ENCODE peak calls at places on chromosomes 1 and 21, in ten cellular contexts. D is colonic mucosa; V is CD8-positive, alpha-beta T cell; F is thoracic aorta; U is B cell; W is BJ; E is endodermal cell; P is AG09319; R is epithelial cell of proximal tubule; H is sigmoid colon. I is an unnamed sample.

GRCh38 chr1:164774819-164775654 is 216.1 kb downstream of the PBX1 start:
- DNase-seq in D (peak), V (no peak), F (no peak), U (no peak), W (no peak), E (peak), P (no peak), R (no peak), H (no peak), I (no peak)

GRCh38 chr1:147745271-147745670 is 15.1 kb downstream of the GJA5 start:
- DNase-seq in D (no peak), V (no peak), F (no peak), U (no peak), W (no peak), E (no peak), P (no peak), R (no peak), H (no peak), I (no peak)

GRCh38 chr1:118773656-118774055 is 214.5 kb downstream of the TBX15 start:
- DNase-seq in D (no peak), V (no peak), F (no peak), U (no peak), W (no peak), E (no peak), P (no peak), R (no peak), H (no peak), I (no peak)

GRCh38 chr1:37734629-37735591 is 30.0 kb downstream of the EPHA10 start:
- DNase-seq in D (peak), V (no peak), F (no peak), U (no peak), W (no peak), E (peak), P (no peak), R (no peak), H (no peak), I (no peak)

GRCh38 chr1:169015464-169015863 is 91.0 kb upstream of the ATP1B1 start:
- DNase-seq in D (no peak), V (no peak), F (no peak), U (no peak), W (no peak), E (no peak), P (no peak), R (no peak), H (no peak), I (no peak)

GRCh38 chr1:8643542-8644536 is 173.6 kb downstream of the RERE start:
- DNase-seq in D (no peak), V (no peak), F (no peak), U (peak), W (no peak), E (no peak), P (no peak), R (no peak), H (no peak), I (no peak)

GRCh38 chr1:171881466-171881865 is 40.2 kb downstream of the DNM3 start:
- DNase-seq in D (peak), V (no peak), F (no peak), U (no peak), W (no peak), E (no peak), P (no peak), R (no peak), H (no peak), I (peak)

GRCh38 chr1:100009458-100009857 is 39.7 kb downstream of the SLC35A3 start:
- DNase-seq in D (no peak), V (no peak), F (no peak), U (no peak), W (peak), E (no peak), P (no peak), R (peak), H (no peak), I (no peak)

GRCh38 chr1:14660795-14661194 is 62.3 kb downstream of the KAZN start:
- DNase-seq in D (no peak), V (no peak), F (no peak), U (no peak), W (no peak), E (no peak), P (no peak), R (no peak), H (peak), I (no peak)

GRCh38 chr21:16186742-16187141 is 457.0 kb downstream of the USP25 start:
- DNase-seq in D (no peak), V (no peak), F (no peak), U (no peak), W (no peak), E (no peak), P (no peak), R (no peak), H (no peak), I (no peak)

GRCh38 chr1:1433804-1434130 is 1.7 kb upstream of the VWA1 start:
- DNase-seq in D (peak), V (no peak), F (no peak), U (no peak), W (no peak), E (peak), P (no peak), R (no peak), H (no peak), I (peak)

GRCh38 chr1:109274533-109275476 is 8.1 kb downstream of the PSRC1 start:
- DNase-seq in D (peak), V (no peak), F (no peak), U (no peak), W (no peak), E (peak), P (no peak), R (no peak), H (peak), I (peak)

GRCh38 chr1:246262281-246262680 is 244.8 kb downstream of the SMYD3 start:
- DNase-seq in D (no peak), V (no peak), F (no peak), U (no peak), W (no peak), E (no peak), P (no peak), R (no peak), H (no peak), I (no peak)

GRCh38 chr21:45258476-45258875 is 29.2 kb downstream of the POFUT2 start:
- DNase-seq in D (peak), V (no peak), F (no peak), U (no peak), W (no peak), E (peak), P (no peak), R (no peak), H (no peak), I (peak)

GRCh38 chr1:228936881-228937280 is 201.6 kb downstream of the RHOU start:
- DNase-seq in D (no peak), V (no peak), F (no peak), U (no peak), W (no peak), E (no peak), P (no peak), R (no peak), H (no peak), I (no peak)

GRCh38 chr21:39055167-39055767 is 128.0 kb downstream of the PSMG1 start:
- DNase-seq in D (no peak), V (no peak), F (no peak), U (no peak), W (no peak), E (no peak), P (no peak), R (no peak), H (no peak), I (no peak)

GRCh38 chr1:234969011-234969441 is 159.6 kb downstream of the TOMM20 start:
- DNase-seq in D (no peak), V (no peak), F (no peak), U (no peak), W (no peak), E (no peak), P (no peak), R (no peak), H (peak), I (no peak)

GRCh38 chr1:93979718-93980319 is 70.6 kb upstream of the GCLM start:
- DNase-seq in D (peak), V (no peak), F (no peak), U (no peak), W (peak), E (peak), P (peak), R (peak), H (peak), I (no peak)

GRCh38 chr1:76866566-76866965 is 714 bp upstream of the ST6GALNAC5 start:
- DNase-seq in D (no peak), V (no peak), F (no peak), U (no peak), W (no peak), E (no peak), P (no peak), R (no peak), H (no peak), I (no peak)

GRCh38 chr1:184953600-184954219 is 20.6 kb downstream of the NIBAN1 start:
- DNase-seq in D (no peak), V (no peak), F (no peak), U (no peak), W (no peak), E (no peak), P (no peak), R (peak), H (no peak), I (no peak)

GRCh38 chr1:117541003-117541402 is 64.8 kb upstream of the TENT5C start:
- DNase-seq in D (no peak), V (no peak), F (no peak), U (no peak), W (no peak), E (no peak), P (no peak), R (no peak), H (no peak), I (no peak)

GRCh38 chr1:61226791-61227567 is 144.6 kb downstream of the NFIA start:
- DNase-seq in D (peak), V (no peak), F (no peak), U (no peak), W (no peak), E (no peak), P (no peak), R (no peak), H (no peak), I (no peak)

GRCh38 chr1:41661428-41662060 is 177.1 kb upstream of the EDN2 start:
- DNase-seq in D (no peak), V (no peak), F (no peak), U (peak), W (no peak), E (peak), P (no peak), R (no peak), H (no peak), I (no peak)

GRCh38 chr1:114079596-114080190 is 74.0 kb downstream of the SYT6 start:
- DNase-seq in D (no peak), V (no peak), F (no peak), U (no peak), W (no peak), E (no peak), P (no peak), R (no peak), H (no peak), I (no peak)

GRCh38 chr1:180976958-180977357 is 45.7 kb downstream of the STX6 start:
- DNase-seq in D (no peak), V (no peak), F (no peak), U (no peak), W (no peak), E (no peak), P (no peak), R (no peak), H (no peak), I (no peak)

GRCh38 chr21:44727757-44728156 is 16.4 kb upstream of the TSPEAR start:
- DNase-seq in D (no peak), V (no peak), F (no peak), U (no peak), W (no peak), E (no peak), P (no peak), R (no peak), H (no peak), I (no peak)

GRCh38 chr1:247212012-247212411 is 40.2 kb upstream of the ZNF124 start:
- DNase-seq in D (no peak), V (no peak), F (no peak), U (no peak), W (no peak), E (no peak), P (no peak), R (peak), H (no peak), I (no peak)

GRCh38 chr21:25360593-25360992 is 246.7 kb downstream of the MRPL39 start:
- DNase-seq in D (no peak), V (no peak), F (no peak), U (no peak), W (no peak), E (no peak), P (no peak), R (no peak), H (no peak), I (no peak)

GRCh38 chr1:158289722-158290570 is at the start of gene CD1C:
- DNase-seq in D (no peak), V (no peak), F (no peak), U (no peak), W (no peak), E (no peak), P (no peak), R (no peak), H (no peak), I (no peak)

GRCh38 chr1:71365451-71365850 is 284.6 kb upstream of the ZRANB2 start:
- DNase-seq in D (no peak), V (no peak), F (no peak), U (no peak), W (no peak), E (no peak), P (no peak), R (no peak), H (no peak), I (no peak)

GRCh38 chr1:247056071-247056470 is 22.5 kb downstream of the ZNF670 start:
- DNase-seq in D (no peak), V (no peak), F (no peak), U (no peak), W (no peak), E (no peak), P (no peak), R (no peak), H (no peak), I (no peak)

GRCh38 chr1:89799495-89799894 is 21.3 kb upstream of the LRRC8D start:
- DNase-seq in D (no peak), V (no peak), F (no peak), U (no peak), W (no peak), E (no peak), P (no peak), R (no peak), H (no peak), I (no peak)

GRCh38 chr1:191498318-191498717 is 659.9 kb upstream of the RGS18 start:
- DNase-seq in D (no peak), V (no peak), F (no peak), U (no peak), W (no peak), E (no peak), P (no peak), R (peak), H (no peak), I (no peak)

GRCh38 chr1:53508991-53509663 is 49.9 kb downstream of the DMRTB1 start:
- DNase-seq in D (no peak), V (no peak), F (no peak), U (no peak), W (no peak), E (no peak), P (no peak), R (peak), H (no peak), I (no peak)

GRCh38 chr1:186985889-186986491 is 157.2 kb downstream of the PLA2G4A start:
- DNase-seq in D (no peak), V (no peak), F (no peak), U (no peak), W (no peak), E (no peak), P (no peak), R (no peak), H (no peak), I (peak)

GRCh38 chr1:180652791-180653190 is 21.0 kb downstream of the XPR1 start:
- DNase-seq in D (no peak), V (no peak), F (no peak), U (no peak), W (no peak), E (no peak), P (no peak), R (no peak), H (no peak), I (no peak)

GRCh38 chr1:93629101-93630059 is 52.3 kb downstream of the BCAR3 start:
- DNase-seq in D (peak), V (peak), F (no peak), U (peak), W (no peak), E (no peak), P (no peak), R (no peak), H (no peak), I (peak)

GRCh38 chr1:65020774-65021173 is 54.4 kb upstream of the JAK1 start:
- DNase-seq in D (no peak), V (no peak), F (no peak), U (no peak), W (no peak), E (no peak), P (no peak), R (no peak), H (no peak), I (no peak)

GRCh38 chr1:227541129-227541528 is 22.2 kb upstream of the ZNF678 start:
- DNase-seq in D (no peak), V (no peak), F (no peak), U (no peak), W (no peak), E (no peak), P (no peak), R (no peak), H (no peak), I (no peak)

GRCh38 chr1:2053784-2054376 is 3.7 kb downstream of the PRKCZ start:
- DNase-seq in D (no peak), V (no peak), F (no peak), U (no peak), W (no peak), E (no peak), P (no peak), R (no peak), H (no peak), I (no peak)

DNA sequence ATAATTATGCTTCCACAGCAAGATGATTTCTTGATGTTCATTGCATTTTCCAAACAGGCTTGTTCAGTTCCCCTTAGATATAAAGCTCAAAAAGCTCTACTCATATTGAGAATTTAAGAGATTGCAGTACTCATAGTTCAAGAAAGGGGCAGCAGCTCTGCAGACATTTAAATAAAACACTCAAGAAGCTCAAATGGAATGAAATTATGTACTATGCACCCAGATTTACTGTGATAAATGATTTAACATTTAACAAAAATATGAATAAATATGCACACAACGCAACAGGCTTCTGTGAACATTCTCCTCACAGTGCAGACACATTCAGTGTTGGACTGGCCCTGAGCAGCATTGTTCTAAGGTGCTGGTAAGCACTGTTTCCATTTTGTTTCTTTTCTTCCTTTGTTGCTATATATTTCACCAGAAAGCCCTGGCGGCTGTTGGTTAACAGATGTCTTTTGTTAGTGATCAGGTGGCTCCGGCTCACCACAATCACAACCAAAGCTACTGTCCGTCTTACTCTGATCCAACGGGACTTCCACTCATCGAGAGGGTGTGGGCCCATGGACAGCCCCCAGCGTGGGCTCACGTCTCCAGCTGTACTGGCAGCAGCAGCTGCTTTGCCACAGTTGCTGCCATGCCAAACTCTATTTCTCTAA is 1440.3 kb downstream of the NCAM2 start:
- DNase-seq in D (no peak), V (no peak), F (no peak), U (no peak), W (no peak), E (no peak), P (no peak), R (no peak), H (no peak), I (no peak)
- TF ChIP-seq CTCF in D (no peak), V (no peak), F (no peak), U (no peak), W (no peak), E (peak), P (no peak), R (no peak), H (no peak), I (no peak)

GRCh38 chr1:200916152-200916551 is 21.5 kb downstream of the INAVA start:
- DNase-seq in D (no peak), V (no peak), F (no peak), U (no peak), W (no peak), E (peak), P (no peak), R (no peak), H (peak), I (peak)
- TF ChIP-seq CTCF in D (no peak), V (no peak), F (no peak), U (no peak), W (no peak), E (peak), P (no peak), R (peak), H (no peak), I (peak)

DNA sequence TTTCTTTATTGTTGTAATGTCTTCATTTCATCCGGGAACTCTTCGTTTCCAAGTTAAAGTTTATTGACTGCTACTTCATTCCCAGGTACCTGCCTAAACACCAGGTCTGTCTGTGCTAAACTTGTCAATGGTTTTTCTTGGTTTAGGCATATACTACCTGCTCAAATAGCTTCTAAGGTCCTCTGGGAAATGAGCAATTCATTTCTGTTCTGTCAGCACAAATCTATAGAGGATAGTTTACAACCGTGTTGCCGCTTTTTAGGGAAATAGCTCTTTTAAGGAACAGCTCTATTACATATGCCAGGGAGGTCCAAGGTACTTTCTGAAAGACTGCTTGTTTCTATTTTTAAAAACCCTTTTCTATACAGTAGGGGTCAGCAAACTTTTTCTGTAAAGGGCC is 222.8 kb upstream of the PTBP2 start:
- DNase-seq in D (no peak), V (no peak), F (no peak), U (no peak), W (no peak), E (no peak), P (no peak), R (no peak), H (no peak), I (no peak)
- TF ChIP-seq CTCF in D (no peak), V (no peak), F (no peak), U (no peak), W (no peak), E (no peak), P (no peak), R (no peak), H (no peak), I (no peak)

GRCh38 chr1:206907304-206907991 is 10.2 kb downstream of the IL24 start:
- DNase-seq in D (no peak), V (no peak), F (no peak), U (peak), W (no peak), E (peak), P (no peak), R (no peak), H (no peak), I (peak)
- TF ChIP-seq CTCF in D (no peak), V (no peak), F (no peak), U (no peak), W (peak), E (peak), P (no peak), R (peak), H (no peak), I (peak)

GRCh38 chr1:3415260-3415952 is 39.1 kb upstream of the ARHGEF16 start:
- DNase-seq in D (no peak), V (no peak), F (no peak), U (no peak), W (no peak), E (no peak), P (no peak), R (no peak), H (no peak), I (no peak)

GRCh38 chr1:3419415-3420204 is 34.9 kb upstream of the ARHGEF16 start:
- DNase-seq in D (peak), V (no peak), F (no peak), U (no peak), W (no peak), E (no peak), P (no peak), R (no peak), H (no peak), I (peak)

GRCh38 chr1:3417954-3418353 is 36.5 kb upstream of the ARHGEF16 start:
- DNase-seq in D (no peak), V (no peak), F (no peak), U (no peak), W (no peak), E (no peak), P (no peak), R (no peak), H (no peak), I (no peak)

GRCh38 chr1:3418600-3418999 is 35.9 kb upstream of the ARHGEF16 start:
- DNase-seq in D (no peak), V (no peak), F (no peak), U (no peak), W (no peak), E (no peak), P (no peak), R (no peak), H (no peak), I (no peak)

DNA sequence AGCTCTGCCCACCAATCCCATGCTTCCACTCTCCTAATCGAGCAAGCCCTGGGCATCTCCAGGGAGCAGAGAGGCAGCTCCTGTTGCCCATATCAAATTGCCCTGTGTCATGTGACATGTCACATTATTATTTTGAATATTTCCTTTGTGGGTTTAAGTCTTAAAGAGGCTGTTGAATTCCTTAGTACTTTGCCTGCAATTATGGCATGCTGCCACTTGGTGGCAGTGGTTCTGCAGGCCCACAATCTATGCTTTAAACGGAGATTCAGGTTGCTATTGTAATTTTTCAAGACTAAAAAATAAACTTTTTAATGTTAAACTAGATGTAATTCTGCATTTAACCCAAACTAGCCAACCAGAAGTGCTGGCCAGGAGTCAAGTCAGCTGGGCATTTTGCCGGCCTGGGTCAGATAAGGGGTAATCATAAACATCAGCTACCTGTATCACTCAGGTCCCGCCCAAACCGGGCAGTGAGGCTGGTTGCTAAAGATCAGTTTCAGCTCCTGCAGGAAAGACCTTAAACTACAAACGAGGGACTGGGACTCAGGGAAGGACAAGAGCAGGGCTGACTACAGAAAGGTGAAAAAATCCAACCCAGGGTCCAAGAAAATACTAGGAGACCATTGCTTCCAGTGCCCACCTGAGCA is 37.3 kb upstream of the ARHGEF16 start:
- DNase-seq in D (no peak), V (no peak), F (no peak), U (no peak), W (no peak), E (no peak), P (no peak), R (no peak), H (no peak), I (no peak)
- TF ChIP-seq CTCF in D (no peak), V (no peak), F (peak), U (no peak), W (peak), E (peak), P (peak), R (peak), H (no peak), I (no peak)

I was measured in Calu3.